ENCODE peak calls at places on chromosomes 7 and 10, in seven cellular contexts. X is endothelial cell of umbilical vein, H is HCT116, K is K562, I is GM12878, V is H1, S is HepG2. M is an unnamed sample.

GRCh38 chr7:92976931-92977330 is 140.6 kb upstream of the CDK6 start:
- DNase-seq in V (no peak), H (no peak), S (no peak), X (no peak), K (no peak), I (no peak), M (no peak)

GRCh38 chr10:14751576-14752330 is 22.9 kb downstream of the FAM107B start:
- DNase-seq in H (no peak), S (no peak), X (no peak), I (no peak), K (no peak), V (no peak), M (no peak)

GRCh38 chr7:1457949-1458675 is 1.2 kb downstream of the MICALL2 start:
- DNase-seq in H (no peak), K (peak; percentile 17), I (no peak), X (no peak), V (no peak), S (peak; percentile 59), M (no peak)

GRCh38 chr10:26029858-26030257 is 95.8 kb downstream of the MYO3A start:
- DNase-seq in X (no peak), V (no peak), S (no peak), I (no peak), H (no peak), K (no peak), M (no peak)

GRCh38 chr10:48331436-48331835 is 25.0 kb downstream of the MAPK8 start:
- DNase-seq in K (no peak), H (no peak), X (no peak), S (no peak), I (no peak), V (no peak), M (no peak)

GRCh38 chr10:1022413-1022812 is 3.2 kb downstream of the IDI2 start:
- DNase-seq in V (no peak), S (no peak), X (no peak), K (no peak), I (no peak), H (no peak), M (no peak)

GRCh38 chr10:112565434-112566053 is 118.5 kb downstream of the VTI1A start:
- DNase-seq in K (peak; percentile 12), V (no peak), S (peak; percentile 79), X (peak; percentile 87), H (peak; percentile 67), I (no peak), M (peak; percentile 20)

GRCh38 chr10:88731296-88731695 is 25.2 kb downstream of the LIPK start:
- DNase-seq in S (no peak), V (no peak), K (no peak), X (no peak), I (no peak), H (no peak), M (peak; percentile 6)

GRCh38 chr7:98265841-98266271 is 13.8 kb upstream of the TECPR1 start:
- DNase-seq in H (no peak), S (no peak), X (peak; percentile 59), I (no peak), V (no peak), K (no peak), M (no peak)

GRCh38 chr10:110706690-110707098 is 62.6 kb downstream of the RBM20 start:
- DNase-seq in X (no peak), H (peak; percentile 16), S (no peak), I (no peak), K (no peak), V (peak; percentile 27), M (no peak)

GRCh38 chr7:156650042-156650441 is 9.5 kb downstream of the RNF32 start:
- DNase-seq in I (no peak), S (peak; percentile 57), K (peak; percentile 73), V (no peak), H (peak; percentile 33), X (no peak), M (no peak)

GRCh38 chr7:157302314-157302711 is 34.5 kb upstream of the DNAJB6 start:
- DNase-seq in V (no peak), K (peak; percentile 49), I (peak; percentile 87), X (no peak), S (no peak), H (no peak), M (peak; percentile 45)

GRCh38 chr10:100907175-100907574 is 5.6 kb upstream of the SLF2 start:
- DNase-seq in S (peak; percentile 86), K (no peak), X (no peak), H (no peak), I (no peak), V (no peak), M (no peak)

GRCh38 chr7:66807736-66808135 is 67.2 kb downstream of the RABGEF1 start:
- DNase-seq in I (no peak), X (no peak), K (no peak), V (no peak), S (no peak), H (no peak), M (no peak)

GRCh38 chr10:96618648-96619047 is 31.8 kb upstream of the TM9SF3 start:
- DNase-seq in I (no peak), V (no peak), X (no peak), K (no peak), H (no peak), S (no peak), M (no peak)

GRCh38 chr10:26467639-26468038 is 29.5 kb downstream of the APBB1IP start:
- DNase-seq in I (no peak), K (no peak), H (no peak), S (no peak), V (no peak), X (no peak), M (no peak)

GRCh38 chr10:88428442-88428841 is 154.7 kb downstream of the RNLS start:
- DNase-seq in S (no peak), X (no peak), K (no peak), I (no peak), V (no peak), H (peak; percentile 80), M (no peak)

GRCh38 chr7:146090023-146090645 is 26.5 kb upstream of the CNTNAP2 start:
- DNase-seq in I (no peak), S (peak; percentile 8), H (peak; percentile 10), V (no peak), K (peak; percentile 53), X (no peak), M (peak; percentile 12)

GRCh38 chr10:102648889-102649752 is 4.8 kb downstream of the TRIM8 start:
- DNase-seq in V (no peak), X (no peak), H (no peak), I (no peak), S (no peak), K (no peak), M (no peak)

DNA sequence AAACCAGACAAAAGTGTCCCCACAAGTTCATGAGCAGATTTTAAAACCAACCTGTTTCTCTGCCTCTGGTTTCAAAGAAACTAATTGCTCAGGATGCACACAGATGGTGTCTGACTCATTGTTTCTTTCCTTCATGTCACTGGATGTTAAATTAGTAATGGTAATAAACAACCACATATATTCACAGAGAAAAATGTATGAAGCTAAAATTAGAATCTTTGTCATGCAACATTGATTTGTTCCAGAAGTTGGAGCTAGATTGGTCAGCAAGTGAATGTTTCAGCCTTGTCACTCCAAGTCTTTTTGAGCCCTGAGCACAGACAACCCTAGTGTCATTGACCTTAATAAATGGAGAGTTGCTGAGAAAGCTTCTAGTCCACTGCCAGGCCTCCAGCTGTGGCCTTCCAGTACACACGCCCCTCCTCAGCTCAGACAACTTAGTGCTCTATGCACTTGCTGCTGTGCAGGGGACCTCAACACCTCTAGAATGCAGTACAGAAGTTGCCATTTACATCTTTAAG is 175.9 kb downstream of the CCDC71L start:
- DNase-seq in S (no peak), I (no peak), V (no peak), X (peak; percentile 83), H (no peak), K (no peak), M (no peak)
- TF ChIP-seq POLR2AphosphoS5 in S (no peak), I (no peak), V (no peak), X (no peak), H (no peak), K (no peak), M (no peak)

GRCh38 chr7:15685358-15686181 is 913 bp downstream of the MEOX2 start:
- DNase-seq in X (peak; percentile 54), V (no peak), H (no peak), I (no peak), K (no peak), S (no peak), M (no peak)
- TF ChIP-seq EZH2 in X (no peak), V (peak; percentile 83), H (no peak), I (no peak), K (no peak), S (no peak), M (peak; percentile 27)

GRCh38 chr7:23467281-23467680 is 3.0 kb downstream of the IGF2BP3 start:
- DNase-seq in H (no peak), K (no peak), I (no peak), V (no peak), X (no peak), S (no peak), M (no peak)
- H3K9ac ChIP-seq in H (peak overlapping the region; percentile 92), K (peak overlapping the region; percentile 92), I (peak overlapping the region; percentile 96), V (peak overlapping the region; percentile 88), X (peak overlapping the region; percentile 86), S (peak overlapping the region; percentile 94), M (peak overlapping the region; percentile 94)

DNA sequence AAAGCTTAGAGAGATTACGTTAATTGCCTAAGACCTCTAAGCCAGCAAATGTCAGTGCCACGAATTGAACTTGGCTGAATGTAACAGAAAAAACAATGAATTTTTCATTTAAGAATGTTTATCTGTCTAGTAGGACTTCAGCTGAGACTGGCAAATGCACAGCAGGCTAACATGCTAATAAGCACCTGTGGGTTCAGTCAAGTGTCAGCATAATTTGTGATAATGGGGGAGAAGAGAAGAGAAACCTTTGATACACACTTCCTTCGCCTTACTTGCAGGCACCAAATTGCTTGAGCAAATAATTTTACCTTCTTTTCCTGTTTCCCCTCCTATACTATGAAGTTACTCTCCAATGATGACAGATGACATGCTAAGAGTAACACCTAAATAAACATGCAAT is 1136.5 kb upstream of the SORCS1 start:
- DNase-seq in H (no peak), X (no peak), V (no peak), I (no peak), S (no peak), K (no peak), M (no peak)
- TF ChIP-seq POLR2AphosphoS5 in H (no peak), X (no peak), V (no peak), I (no peak), S (no peak), K (no peak), M (no peak)

M was measured in SK-N-MC.